ENCODE peak calls at places on chromosomes 16 and 17, in ten cellular contexts. C, S, I, R, X, V, F, G, A and B are unnamed samples.

GRCh38 chr16:28202147-28202746 is 9.5 kb downstream of the XPO6 start:
- DNase-seq in C (no peak), S (no peak), I (no peak), R (no peak), X (no peak), V (no peak), F (no peak), G (no peak), A (peak), B (no peak)

GRCh38 chr16:75043175-75043937 is 44.5 kb downstream of the ZNRF1 start:
- DNase-seq in C (no peak), S (no peak), I (no peak), R (no peak), X (peak), V (no peak), F (no peak), G (no peak), A (no peak), B (no peak)

GRCh38 chr17:19502517-19502916 is 31.1 kb upstream of the SLC47A1 start:
- DNase-seq in C (no peak), S (peak), I (no peak), R (no peak), X (peak), V (no peak), F (no peak), G (no peak), A (no peak), B (no peak)

GRCh38 chr16:54542805-54543504 is 256.4 kb upstream of the IRX3 start:
- DNase-seq in C (no peak), S (no peak), I (no peak), R (no peak), X (no peak), V (no peak), F (no peak), G (no peak), A (no peak), B (no peak)

GRCh38 chr17:3641014-3641413 is 4.5 kb downstream of the CTNS start:
- DNase-seq in C (no peak), S (no peak), I (no peak), R (no peak), X (no peak), V (no peak), F (no peak), G (no peak), A (no peak), B (no peak)

GRCh38 chr16:12583237-12583897 is 220.3 kb downstream of the CPPED1 start:
- DNase-seq in C (no peak), S (no peak), I (no peak), R (no peak), X (no peak), V (no peak), F (no peak), G (no peak), A (no peak), B (no peak)

GRCh38 chr17:5050281-5050680 is 15.1 kb upstream of the SLC52A1 start:
- DNase-seq in C (no peak), S (no peak), I (no peak), R (no peak), X (no peak), V (no peak), F (no peak), G (no peak), A (no peak), B (no peak)

GRCh38 chr17:63497708-63498483 is 21.0 kb downstream of the ACE start:
- DNase-seq in C (no peak), S (no peak), I (no peak), R (no peak), X (peak), V (no peak), F (no peak), G (no peak), A (no peak), B (no peak)

GRCh38 chr17:65627108-65627507 is 65.7 kb upstream of the AXIN2 start:
- DNase-seq in C (no peak), S (no peak), I (no peak), R (no peak), X (no peak), V (no peak), F (no peak), G (no peak), A (no peak), B (no peak)

GRCh38 chr17:72407336-72408121 is 286.7 kb downstream of the SOX9 start:
- DNase-seq in C (peak), S (no peak), I (peak), R (peak), X (peak), V (peak), F (peak), G (no peak), A (no peak), B (peak)

GRCh38 chr17:54982399-54982798 is 13.8 kb downstream of the STXBP4 start:
- DNase-seq in C (no peak), S (no peak), I (no peak), R (no peak), X (no peak), V (no peak), F (no peak), G (no peak), A (no peak), B (no peak)

GRCh38 chr17:7842380-7842949 is 8.4 kb downstream of the KDM6B start:
- DNase-seq in C (peak), S (peak), I (peak), R (peak), X (peak), V (peak), F (peak), G (no peak), A (peak), B (peak)

GRCh38 chr16:2698103-2698870 is 16.0 kb downstream of the KCTD5 start:
- DNase-seq in C (no peak), S (no peak), I (no peak), R (no peak), X (no peak), V (peak), F (no peak), G (no peak), A (no peak), B (no peak)

GRCh38 chr17:30360396-30360795 is 18.3 kb upstream of the CPD start:
- DNase-seq in C (no peak), S (no peak), I (no peak), R (no peak), X (no peak), V (no peak), F (no peak), G (no peak), A (no peak), B (no peak)

GRCh38 chr16:13969711-13970110 is 49.8 kb downstream of the ERCC4 start:
- DNase-seq in C (no peak), S (no peak), I (no peak), R (no peak), X (no peak), V (no peak), F (no peak), G (no peak), A (no peak), B (no peak)

GRCh38 chr16:58589311-58589890 is 40.2 kb downstream of the CNOT1 start:
- DNase-seq in C (no peak), S (no peak), I (no peak), R (no peak), X (no peak), V (no peak), F (no peak), G (no peak), A (no peak), B (no peak)

GRCh38 chr17:12773153-12773552 is 16.1 kb upstream of the ARHGAP44 start:
- DNase-seq in C (no peak), S (no peak), I (no peak), R (no peak), X (no peak), V (no peak), F (no peak), G (no peak), A (no peak), B (no peak)

GRCh38 chr17:78268960-78269892 is 37.8 kb downstream of the TMEM235 start:
- DNase-seq in C (peak), S (no peak), I (no peak), R (no peak), X (no peak), V (no peak), F (no peak), G (no peak), A (no peak), B (no peak)

GRCh38 chr16:85386467-85387170 is 226.5 kb upstream of the GSE1 start:
- DNase-seq in C (no peak), S (no peak), I (no peak), R (no peak), X (no peak), V (peak), F (no peak), G (no peak), A (no peak), B (no peak)

GRCh38 chr16:74290356-74290755 is 6.3 kb upstream of the PSMD7 start:
- DNase-seq in C (no peak), S (no peak), I (no peak), R (no peak), X (no peak), V (no peak), F (no peak), G (no peak), A (no peak), B (no peak)